ENCODE peak calls at places on chromosomes 1 and 21, in ten cellular contexts. One of them, this sample, is unnamed.

GRCh38 chr21:36180963-36181362 is 24.3 kb downstream of the DOP1B start:
- DNase-seq in H9: no peak
- DNase-seq in neuronal stem cell: no peak
- DNase-seq in colonic mucosa: no peak
- DNase-seq in heart left ventricle: no peak
- DNase-seq in pancreas: no peak
- DNase-seq in keratinocyte: no peak
- DNase-seq in stomach: no peak
- DNase-seq in adipocyte: no peak
- DNase-seq in ovary: no peak
- DNase-seq in this sample: no peak

GRCh38 chr1:84936116-84936810 is 43.3 kb upstream of the LPAR3 start:
- DNase-seq in heart left ventricle: peak; percentile 29
- DNase-seq in adipocyte: peak; percentile 91
- DNase-seq in colonic mucosa: peak; percentile 41
- DNase-seq in ovary: no peak
- DNase-seq in H9: no peak
- DNase-seq in neuronal stem cell: peak; percentile 68
- DNase-seq in keratinocyte: peak; percentile 26
- DNase-seq in pancreas: peak; percentile 31
- DNase-seq in stomach: no peak
- DNase-seq in this sample: no peak

GRCh38 chr1:183040600-183040999 is 17.4 kb downstream of the LAMC1 start:
- DNase-seq in neuronal stem cell: no peak
- DNase-seq in colonic mucosa: no peak
- DNase-seq in adipocyte: peak; percentile 53
- DNase-seq in ovary: no peak
- DNase-seq in pancreas: no peak
- DNase-seq in heart left ventricle: no peak
- DNase-seq in H9: no peak
- DNase-seq in stomach: no peak
- DNase-seq in keratinocyte: no peak
- DNase-seq in this sample: no peak

GRCh38 chr1:67690018-67690363 is 5.0 kb downstream of the GADD45A start:
- DNase-seq in heart left ventricle: no peak
- DNase-seq in ovary: no peak
- DNase-seq in pancreas: no peak
- DNase-seq in neuronal stem cell: no peak
- DNase-seq in colonic mucosa: no peak
- DNase-seq in H9: no peak
- DNase-seq in keratinocyte: no peak
- DNase-seq in stomach: no peak
- DNase-seq in adipocyte: no peak
- DNase-seq in this sample: no peak

GRCh38 chr1:1914101-1914811 is 804 bp upstream of the CALML6 start:
- DNase-seq in heart left ventricle: peak; percentile 6
- DNase-seq in adipocyte: no peak
- DNase-seq in keratinocyte: no peak
- DNase-seq in stomach: no peak
- DNase-seq in ovary: peak; percentile 20
- DNase-seq in pancreas: no peak
- DNase-seq in H9: peak; percentile 30
- DNase-seq in neuronal stem cell: no peak
- DNase-seq in colonic mucosa: no peak
- DNase-seq in this sample: no peak

GRCh38 chr1:85307987-85308836 is 31.8 kb upstream of the BCL10 start:
- DNase-seq in keratinocyte: no peak
- DNase-seq in stomach: peak; percentile 90
- DNase-seq in H9: peak; percentile 93
- DNase-seq in neuronal stem cell: peak; percentile 81
- DNase-seq in colonic mucosa: peak; percentile 89
- DNase-seq in ovary: peak; percentile 91
- DNase-seq in adipocyte: peak; percentile 98
- DNase-seq in heart left ventricle: peak; percentile 87
- DNase-seq in pancreas: peak; percentile 83
- DNase-seq in this sample: peak; percentile 89

GRCh38 chr1:224879404-224879803 is 50.1 kb upstream of the DNAH14 start:
- DNase-seq in adipocyte: peak; percentile 79
- DNase-seq in heart left ventricle: no peak
- DNase-seq in pancreas: no peak
- DNase-seq in ovary: no peak
- DNase-seq in H9: no peak
- DNase-seq in colonic mucosa: no peak
- DNase-seq in neuronal stem cell: no peak
- DNase-seq in keratinocyte: no peak
- DNase-seq in stomach: no peak
- DNase-seq in this sample: no peak

GRCh38 chr1:67261646-67262045 is 46.0 kb upstream of the IL12RB2 start:
- DNase-seq in adipocyte: no peak
- DNase-seq in keratinocyte: no peak
- DNase-seq in heart left ventricle: no peak
- DNase-seq in colonic mucosa: no peak
- DNase-seq in neuronal stem cell: no peak
- DNase-seq in ovary: no peak
- DNase-seq in H9: peak; percentile 39
- DNase-seq in stomach: no peak
- DNase-seq in pancreas: no peak
- DNase-seq in this sample: no peak

GRCh38 chr1:10696977-10697376 is 99.5 kb downstream of the CASZ1 start:
- DNase-seq in colonic mucosa: no peak
- DNase-seq in pancreas: no peak
- DNase-seq in stomach: no peak
- DNase-seq in keratinocyte: no peak
- DNase-seq in adipocyte: no peak
- DNase-seq in neuronal stem cell: no peak
- DNase-seq in heart left ventricle: no peak
- DNase-seq in ovary: no peak
- DNase-seq in H9: no peak
- DNase-seq in this sample: peak; percentile 74

GRCh38 chr1:185369786-185370185 is 52.7 kb upstream of the IVNS1ABP start:
- DNase-seq in ovary: no peak
- DNase-seq in colonic mucosa: no peak
- DNase-seq in H9: no peak
- DNase-seq in neuronal stem cell: no peak
- DNase-seq in pancreas: no peak
- DNase-seq in keratinocyte: no peak
- DNase-seq in stomach: no peak
- DNase-seq in adipocyte: no peak
- DNase-seq in heart left ventricle: no peak
- DNase-seq in this sample: no peak

GRCh38 chr1:221411283-221411682 is 330.6 kb downstream of the DUSP10 start:
- DNase-seq in colonic mucosa: no peak
- DNase-seq in adipocyte: no peak
- DNase-seq in stomach: no peak
- DNase-seq in neuronal stem cell: no peak
- DNase-seq in pancreas: no peak
- DNase-seq in heart left ventricle: no peak
- DNase-seq in keratinocyte: no peak
- DNase-seq in H9: no peak
- DNase-seq in ovary: no peak
- DNase-seq in this sample: no peak
- H3K4me1 ChIP-seq in colonic mucosa: no peaks in the 10 kb centered on the region
- H3K4me1 ChIP-seq in adipocyte: no peaks in the 10 kb centered on the region
- H3K4me1 ChIP-seq in stomach: no peaks in the 10 kb centered on the region
- H3K4me1 ChIP-seq in neuronal stem cell: no peaks in the 10 kb centered on the region
- H3K4me1 ChIP-seq in pancreas: no peaks in the 10 kb centered on the region
- H3K4me1 ChIP-seq in heart left ventricle: no peaks in the 10 kb centered on the region
- H3K4me1 ChIP-seq in keratinocyte: no peaks in the 10 kb centered on the region
- H3K4me1 ChIP-seq in H9: no peaks in the 10 kb centered on the region
- H3K4me1 ChIP-seq in ovary: no peaks in the 10 kb centered on the region
- H3K4me1 ChIP-seq in this sample: no peaks in the 10 kb centered on the region

DNA sequence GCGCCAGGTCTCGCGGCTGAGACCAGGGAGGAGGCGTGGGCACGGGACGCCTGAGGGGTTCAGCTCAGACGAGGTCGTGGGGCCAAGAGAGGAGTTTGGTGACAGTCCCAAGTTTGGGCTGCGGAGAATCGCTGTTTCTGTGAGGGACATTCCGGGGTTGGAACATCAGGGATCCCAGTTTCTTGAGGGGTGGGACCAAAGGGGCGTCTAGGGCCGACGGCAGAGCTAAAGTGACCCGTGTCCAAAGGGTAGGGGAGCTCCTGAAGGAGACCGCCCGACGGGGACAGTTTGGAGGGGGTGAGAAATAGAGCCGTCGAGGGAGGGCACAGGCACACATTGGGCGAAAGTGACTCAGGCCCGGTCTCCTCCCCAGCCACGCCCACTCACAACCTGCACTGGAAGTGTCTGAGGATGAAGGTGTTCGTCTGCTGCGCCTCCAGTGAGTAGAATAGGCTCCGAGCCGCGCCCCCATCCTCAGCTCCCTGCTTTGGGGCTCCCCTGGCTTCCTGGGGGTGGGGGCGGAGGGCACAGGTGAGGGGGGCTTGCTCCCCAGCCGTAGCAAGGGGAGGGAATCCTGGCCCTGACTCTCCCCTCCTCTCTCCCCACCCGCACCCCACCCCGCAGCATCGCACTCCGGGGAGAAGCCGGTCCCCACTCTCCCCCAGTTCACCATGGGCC is 7.0 kb downstream of the EFNA3 start:
- DNase-seq in keratinocyte: no peak
- DNase-seq in colonic mucosa: peak; percentile 88
- DNase-seq in pancreas: peak; percentile 70
- DNase-seq in H9: no peak
- DNase-seq in adipocyte: peak; percentile 68
- DNase-seq in ovary: peak; percentile 72
- DNase-seq in neuronal stem cell: no peak
- DNase-seq in stomach: peak; percentile 75
- DNase-seq in heart left ventricle: no peak
- DNase-seq in this sample: peak; percentile 64
- H3K4me1 ChIP-seq in keratinocyte: peaks cover 41% of the 10 kb centered on the region
- H3K4me1 ChIP-seq in colonic mucosa: peaks cover 33% of the 10 kb centered on the region
- H3K4me1 ChIP-seq in pancreas: peaks cover 23% of the 10 kb centered on the region
- H3K4me1 ChIP-seq in H9: no peaks in the 10 kb centered on the region
- H3K4me1 ChIP-seq in adipocyte: peaks cover 16% of the 10 kb centered on the region
- H3K4me1 ChIP-seq in ovary: peaks cover 12% of the 10 kb centered on the region
- H3K4me1 ChIP-seq in neuronal stem cell: peaks cover 29% of the 10 kb centered on the region
- H3K4me1 ChIP-seq in stomach: peaks cover 54% of the 10 kb centered on the region
- H3K4me1 ChIP-seq in heart left ventricle: peaks cover 46% of the 10 kb centered on the region
- H3K4me1 ChIP-seq in this sample: peaks cover under 1% of the 10 kb centered on the region

DNA sequence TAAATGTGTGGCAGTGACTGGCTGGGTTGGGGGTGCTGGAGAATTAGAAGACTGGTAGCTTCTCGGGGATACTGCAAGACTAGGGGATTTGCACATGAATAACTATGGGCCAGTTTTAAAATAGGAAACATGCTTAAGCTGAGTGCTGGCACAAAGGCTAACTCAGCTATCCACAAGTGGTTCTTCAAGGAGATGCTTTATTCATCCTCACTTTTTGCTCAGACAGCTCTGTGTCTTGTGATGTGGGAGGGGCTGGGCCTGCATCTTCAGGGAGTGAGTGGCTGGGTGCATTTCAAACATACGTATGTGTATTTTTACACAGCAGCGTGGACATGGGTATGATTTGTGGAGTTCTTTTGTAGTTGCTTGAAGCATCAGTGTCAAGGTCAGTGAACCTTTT is 2.3 kb downstream of the COQ8A start:
- DNase-seq in pancreas: no peak
- DNase-seq in keratinocyte: no peak
- DNase-seq in H9: no peak
- DNase-seq in neuronal stem cell: no peak
- DNase-seq in ovary: no peak
- DNase-seq in heart left ventricle: no peak
- DNase-seq in adipocyte: no peak
- DNase-seq in colonic mucosa: no peak
- DNase-seq in stomach: no peak
- DNase-seq in this sample: no peak
- H3K4me1 ChIP-seq in pancreas: peaks cover 24% of the 10 kb centered on the region
- H3K4me1 ChIP-seq in keratinocyte: peaks cover 16% of the 10 kb centered on the region
- H3K4me1 ChIP-seq in H9: peaks cover 8% of the 10 kb centered on the region
- H3K4me1 ChIP-seq in neuronal stem cell: peaks cover 12% of the 10 kb centered on the region
- H3K4me1 ChIP-seq in ovary: peaks cover 40% of the 10 kb centered on the region
- H3K4me1 ChIP-seq in heart left ventricle: peaks cover 66% of the 10 kb centered on the region
- H3K4me1 ChIP-seq in adipocyte: peaks cover 60% of the 10 kb centered on the region
- H3K4me1 ChIP-seq in colonic mucosa: peaks cover 38% of the 10 kb centered on the region
- H3K4me1 ChIP-seq in stomach: peaks cover 81% of the 10 kb centered on the region
- H3K4me1 ChIP-seq in this sample: peaks cover 3% of the 10 kb centered on the region

GRCh38 chr1:2989185-2989584 is 32.1 kb upstream of the ACTRT2 start:
- DNase-seq in H9: no peak
- DNase-seq in stomach: no peak
- DNase-seq in ovary: no peak
- DNase-seq in neuronal stem cell: no peak
- DNase-seq in keratinocyte: no peak
- DNase-seq in colonic mucosa: no peak
- DNase-seq in pancreas: no peak
- DNase-seq in heart left ventricle: no peak
- DNase-seq in adipocyte: no peak
- DNase-seq in this sample: no peak
- H3K4me1 ChIP-seq in H9: no peaks in the 10 kb centered on the region
- H3K4me1 ChIP-seq in stomach: no peaks in the 10 kb centered on the region
- H3K4me1 ChIP-seq in ovary: no peaks in the 10 kb centered on the region
- H3K4me1 ChIP-seq in neuronal stem cell: peaks cover 4% of the 10 kb centered on the region
- H3K4me1 ChIP-seq in keratinocyte: no peaks in the 10 kb centered on the region
- H3K4me1 ChIP-seq in colonic mucosa: no peaks in the 10 kb centered on the region
- H3K4me1 ChIP-seq in pancreas: no peaks in the 10 kb centered on the region
- H3K4me1 ChIP-seq in heart left ventricle: no peaks in the 10 kb centered on the region
- H3K4me1 ChIP-seq in adipocyte: no peaks in the 10 kb centered on the region
- H3K4me1 ChIP-seq in this sample: no peaks in the 10 kb centered on the region

GRCh38 chr21:41029573-41029972 is 138.4 kb upstream of the BACE2 start:
- DNase-seq in adipocyte: no peak
- DNase-seq in neuronal stem cell: no peak
- DNase-seq in keratinocyte: no peak
- DNase-seq in pancreas: no peak
- DNase-seq in heart left ventricle: no peak
- DNase-seq in ovary: no peak
- DNase-seq in H9: no peak
- DNase-seq in stomach: no peak
- DNase-seq in colonic mucosa: no peak
- DNase-seq in this sample: no peak

DNA sequence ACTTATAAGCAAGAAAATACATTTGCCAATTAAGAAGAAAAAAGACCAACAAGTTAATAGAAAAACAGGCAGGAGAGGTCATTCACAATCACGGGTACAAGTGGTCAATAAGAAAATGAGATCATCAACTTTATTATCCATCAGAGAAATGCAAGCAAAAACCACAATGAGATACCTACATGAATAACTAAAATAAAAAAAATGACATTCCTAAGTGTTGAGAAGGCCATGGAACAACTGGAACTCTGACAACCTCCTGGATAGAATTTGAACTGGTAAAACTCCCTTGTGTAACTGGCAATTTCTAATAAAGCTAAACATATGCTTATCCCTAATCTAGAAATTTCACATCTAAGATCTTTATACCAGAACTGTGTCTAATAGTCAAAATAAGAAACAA is 135.4 kb upstream of the BACE2 start:
- DNase-seq in neuronal stem cell: no peak
- DNase-seq in keratinocyte: no peak
- DNase-seq in ovary: no peak
- DNase-seq in heart left ventricle: no peak
- DNase-seq in adipocyte: peak; percentile 7
- DNase-seq in H9: no peak
- DNase-seq in colonic mucosa: no peak
- DNase-seq in pancreas: no peak
- DNase-seq in stomach: no peak
- DNase-seq in this sample: no peak
- H3K4me1 ChIP-seq in neuronal stem cell: no peaks in the 10 kb centered on the region
- H3K4me1 ChIP-seq in keratinocyte: peaks cover 4% of the 10 kb centered on the region
- H3K4me1 ChIP-seq in ovary: no peaks in the 10 kb centered on the region
- H3K4me1 ChIP-seq in heart left ventricle: no peaks in the 10 kb centered on the region
- H3K4me1 ChIP-seq in adipocyte: no peaks in the 10 kb centered on the region
- H3K4me1 ChIP-seq in H9: no peaks in the 10 kb centered on the region
- H3K4me1 ChIP-seq in colonic mucosa: no peaks in the 10 kb centered on the region
- H3K4me1 ChIP-seq in pancreas: no peaks in the 10 kb centered on the region
- H3K4me1 ChIP-seq in stomach: peaks cover 9% of the 10 kb centered on the region
- H3K4me1 ChIP-seq in this sample: no peaks in the 10 kb centered on the region

This sample was measured in uterus.